ENCODE peak calls at places on chromosomes 7 and 10, in five cellular contexts. N, Q, G, H and T are unnamed samples.

GRCh38 chr7:134547738-134548054 is 1.2 kb upstream of the AKR1B15 start:
- DNase-seq in H (peak), Q (peak), G (no peak), N (peak), T (peak)

GRCh38 chr10:15879058-15879457 is 18.8 kb upstream of the MINDY3 start:
- DNase-seq in N (peak), H (no peak), Q (no peak), G (no peak), T (peak)

GRCh38 chr10:24481241-24481640 is 242.4 kb downstream of the ARHGAP21 start:
- DNase-seq in H (no peak), G (no peak), Q (no peak), N (no peak), T (no peak)

GRCh38 chr10:24928163-24928562 is 24.2 kb downstream of the PRTFDC1 start:
- DNase-seq in N (no peak), G (no peak), H (no peak), Q (no peak), T (no peak)

GRCh38 chr10:24383681-24384106 is 174.8 kb downstream of the KIAA1217 start:
- DNase-seq in Q (peak), G (peak), H (peak), N (peak), T (peak)

GRCh38 chr10:5532231-5532605 is 7.5 kb downstream of the CALML3 start:
- DNase-seq in H (no peak), N (no peak), Q (no peak), G (no peak), T (no peak)

GRCh38 chr10:34001831-34002230 is 667.4 kb upstream of the NRP1 start:
- DNase-seq in N (no peak), H (no peak), Q (no peak), G (no peak), T (no peak)

GRCh38 chr7:151964951-151965350 is 8.7 kb downstream of the GALNTL5 start:
- DNase-seq in Q (no peak), N (no peak), G (no peak), H (no peak), T (no peak)

GRCh38 chr10:69665457-69666320 is 35.6 kb downstream of the FAM241B start:
- DNase-seq in Q (no peak), H (no peak), N (no peak), G (no peak), T (no peak)

GRCh38 chr7:151086802-151087246 is 549 bp downstream of the AGAP3 start:
- DNase-seq in N (peak), G (no peak), H (no peak), Q (no peak), T (no peak)

GRCh38 chr7:28984219-28984618 is 26.1 kb upstream of the TRIL start:
- DNase-seq in H (no peak), Q (no peak), N (no peak), G (no peak), T (no peak)

GRCh38 chr7:65962033-65962432 is 20.0 kb downstream of the GUSB start:
- DNase-seq in N (no peak), Q (no peak), H (no peak), G (no peak), T (no peak)

GRCh38 chr7:129644634-129645230 is 33.2 kb downstream of the NRF1 start:
- DNase-seq in Q (no peak), N (peak), H (no peak), G (peak), T (peak)

GRCh38 chr10:100468322-100468721 is 5.5 kb downstream of the WNT8B start:
- DNase-seq in H (no peak), Q (no peak), G (no peak), N (no peak), T (no peak)

GRCh38 chr7:30188806-30189205 is 54.0 kb downstream of the MTURN start:
- DNase-seq in N (no peak), G (no peak), Q (no peak), H (no peak), T (no peak)

GRCh38 chr10:92222603-92223275 is 68.1 kb downstream of the CPEB3 start:
- DNase-seq in N (peak), G (no peak), H (no peak), Q (no peak), T (peak)

GRCh38 chr10:79275431-79275851 is 71.8 kb upstream of the PPIF start:
- DNase-seq in H (peak), G (no peak), N (peak), Q (peak), T (no peak)

GRCh38 chr10:95422196-95422595 is 131.4 kb upstream of the PDLIM1 start:
- DNase-seq in G (no peak), Q (no peak), H (no peak), N (no peak), T (no peak)

GRCh38 chr10:7035111-7035761 is 375.6 kb downstream of the SFMBT2 start:
- DNase-seq in N (no peak), Q (no peak), G (no peak), H (no peak), T (no peak)

GRCh38 chr7:52779004-52779403 is 256.4 kb upstream of the POM121L12 start:
- DNase-seq in N (no peak), H (no peak), G (no peak), Q (no peak), T (no peak)

GRCh38 chr7:112089551-112089950 is 116.6 kb downstream of the DOCK4 start:
- DNase-seq in Q (no peak), H (no peak), N (no peak), G (no peak), T (no peak)

GRCh38 chr10:99658622-99659030 is 683 bp upstream of the ENTPD7 start:
- DNase-seq in G (no peak), N (peak), Q (peak), H (peak), T (peak)

GRCh38 chr10:69004821-69005220 is 16.2 kb downstream of the KIFBP start:
- DNase-seq in G (peak), Q (no peak), H (no peak), N (peak), T (peak)

GRCh38 chr10:115409347-115409746 is 316.2 kb downstream of the ATRNL1 start:
- DNase-seq in N (no peak), H (no peak), G (no peak), Q (no peak), T (no peak)

GRCh38 chr7:27032843-27033242 is 63.0 kb downstream of the HOXA1 start:
- DNase-seq in G (no peak), H (no peak), N (peak), Q (no peak), T (no peak)

GRCh38 chr7:66698652-66699205 is 41.8 kb upstream of the RABGEF1 start:
- DNase-seq in G (no peak), N (no peak), H (no peak), Q (no peak), T (no peak)

GRCh38 chr7:117582219-117582704 is 102.4 kb downstream of the CFTR start:
- DNase-seq in H (peak), N (peak), G (peak), Q (peak), T (peak)

GRCh38 chr7:91941450-91941849 is 788 bp downstream of the AKAP9 start:
- DNase-seq in Q (no peak), N (peak), G (no peak), H (no peak), T (peak)

GRCh38 chr7:149559711-149560110 is 62.1 kb upstream of the ZNF746 start:
- DNase-seq in N (peak), Q (no peak), H (no peak), G (no peak), T (peak)

GRCh38 chr7:93920496-93921189 is 892 bp upstream of the GNG11 start:
- DNase-seq in H (no peak), N (peak), G (no peak), Q (no peak), T (peak)

GRCh38 chr7:140562921-140563600 is 77.6 kb downstream of the DENND2A start:
- DNase-seq in Q (no peak), G (no peak), N (no peak), H (no peak), T (no peak)

DNA sequence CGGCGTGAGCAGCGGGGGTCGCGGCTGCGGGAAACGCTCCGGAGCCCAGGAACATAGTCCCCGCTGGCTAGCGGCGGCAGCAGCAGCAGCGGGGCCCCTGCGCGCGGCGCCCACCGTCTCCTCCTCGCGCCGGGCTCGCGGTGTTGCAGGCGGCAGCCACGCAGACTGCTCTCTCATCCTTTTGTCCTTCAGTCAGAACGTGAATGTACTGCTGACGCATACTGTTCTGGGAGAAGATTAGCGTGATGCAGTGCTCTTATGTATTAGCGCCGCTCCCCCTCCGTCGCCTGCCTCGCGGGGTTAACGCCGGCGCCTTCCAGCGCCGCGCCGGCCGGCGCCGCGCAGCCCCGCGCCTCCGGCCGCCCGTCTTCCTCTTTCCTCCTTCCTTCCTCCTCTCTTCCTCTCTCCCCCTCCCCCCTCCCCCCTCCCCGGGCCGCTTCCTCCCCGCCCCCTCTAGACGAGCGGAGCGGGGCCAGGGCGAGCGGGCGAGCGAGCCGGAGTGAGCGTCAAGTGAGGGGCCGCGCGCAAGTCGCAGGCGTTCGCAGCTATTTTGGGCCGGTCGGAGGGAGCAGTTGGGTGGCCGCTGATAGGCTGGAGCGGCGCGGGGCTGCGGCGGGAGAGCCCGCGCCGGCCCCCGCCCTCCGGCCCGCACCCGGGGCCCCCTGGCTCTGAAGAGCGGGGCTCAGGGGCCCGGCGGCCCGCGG is 816 bp upstream of the LRRC4 start:
- DNase-seq in G (peak), H (peak), Q (no peak), N (peak), T (peak)
- H3K4me3 ChIP-seq in G (peak), H (peak), Q (peak), N (peak), T (peak)

DNA sequence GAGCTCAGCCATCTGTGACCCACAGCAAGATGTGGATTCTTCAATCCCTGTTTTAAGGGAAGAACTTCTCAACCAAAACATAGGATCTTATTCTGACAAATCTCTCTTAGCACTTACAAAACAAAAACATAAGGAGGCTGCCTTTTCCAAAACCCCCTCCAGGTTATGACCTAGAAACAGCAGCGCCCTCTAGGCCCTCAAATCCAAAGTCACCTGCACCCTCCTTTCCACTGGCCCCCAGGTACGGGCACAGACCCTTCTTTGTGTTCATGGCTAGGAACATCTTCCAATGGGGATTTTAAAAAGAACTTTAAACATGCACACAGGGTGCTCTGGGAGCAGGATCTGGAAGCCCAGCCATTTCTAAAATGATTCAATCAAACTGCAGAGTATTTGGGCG is 100.2 kb downstream of the FGFR2 start:
- DNase-seq in G (no peak), N (no peak), Q (no peak), H (no peak), T (no peak)
- TF ChIP-seq CTCF in G (no peak), N (no peak), Q (no peak), H (no peak), T (no peak)

GRCh38 chr10:88092265-88092664 is 228.8 kb downstream of the PTEN start:
- DNase-seq in Q (no peak), N (no peak), G (no peak), H (no peak), T (no peak)
- H3K4me3 ChIP-seq in Q (no peak), N (no peak), G (no peak), H (no peak), T (no peak)

DNA sequence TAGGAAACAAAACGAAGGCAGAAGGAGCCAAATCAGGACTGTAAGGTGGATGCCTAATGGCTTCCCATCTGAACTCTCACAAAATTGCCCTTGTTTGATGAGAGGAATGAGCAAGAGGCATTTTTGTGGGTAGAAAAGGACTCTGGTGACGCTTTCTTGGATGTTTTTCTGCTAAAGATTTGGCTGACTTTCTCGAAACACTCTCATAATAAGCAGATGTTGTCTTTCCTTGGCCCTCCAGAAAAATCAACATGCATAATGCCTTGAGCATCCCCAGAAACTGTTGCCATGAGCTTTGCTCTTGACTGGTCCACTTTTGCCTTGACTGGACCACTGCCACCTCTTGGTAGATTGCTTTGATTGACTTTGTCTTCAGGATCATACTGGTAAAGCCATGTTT is 13.5 kb downstream of the PTPN12 start:
- DNase-seq in H (no peak), N (peak), G (no peak), Q (no peak), T (peak)
- TF ChIP-seq CTCF in H (no peak), N (no peak), G (no peak), Q (no peak), T (no peak)

DNA sequence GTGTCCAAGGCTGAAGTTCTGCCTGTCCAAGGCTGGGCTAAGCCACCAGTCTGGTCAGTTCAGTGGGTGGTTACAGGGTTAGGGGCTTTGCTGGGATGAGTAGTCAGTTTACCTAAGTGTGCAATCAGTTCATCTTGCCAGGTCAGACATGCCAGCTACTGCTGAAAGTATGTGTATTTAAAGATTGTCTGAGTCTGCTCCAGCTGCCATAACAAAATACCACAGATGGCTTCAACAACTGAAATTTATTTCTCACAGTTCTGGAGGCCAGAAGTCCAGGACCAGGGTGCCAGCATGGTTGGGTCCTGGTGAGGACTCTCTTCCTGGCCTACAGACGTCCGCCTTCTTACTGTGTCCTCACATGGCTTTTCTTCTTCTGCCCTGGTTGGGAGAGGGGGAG is 52.4 kb upstream of the TNS3 start:
- DNase-seq in G (no peak), N (no peak), Q (no peak), H (no peak), T (no peak)
- H3K4me3 ChIP-seq in G (no peak), N (no peak), Q (no peak), H (no peak), T (no peak)

GRCh38 chr7:131489196-131489595 is 67.2 kb downstream of the PODXL start:
- DNase-seq in Q (no peak), H (no peak), N (no peak), G (no peak), T (no peak)

GRCh38 chr7:131489881-131490280 is 66.5 kb downstream of the PODXL start:
- DNase-seq in N (no peak), G (no peak), Q (no peak), H (no peak), T (no peak)

GRCh38 chr7:131486346-131486745 is 70.1 kb downstream of the PODXL start:
- DNase-seq in N (no peak), G (no peak), Q (no peak), H (no peak), T (no peak)

GRCh38 chr7:131487217-131487616 is 69.2 kb downstream of the PODXL start:
- DNase-seq in Q (no peak), G (no peak), H (no peak), N (no peak), T (no peak)

GRCh38 chr7:131488361-131488760 is 68.1 kb downstream of the PODXL start:
- DNase-seq in N (no peak), Q (no peak), G (no peak), H (no peak), T (peak)
- TF ChIP-seq CTCF in N (peak), Q (no peak), G (peak), H (no peak), T (peak)